ENCODE peak calls at places on chromosomes 1 and 21, in five cellular contexts. L is Panc1; G is HCT116; D is cardiac fibroblast; U is CD8-positive, alpha-beta T cell. B is an unnamed sample.

GRCh38 chr1:111334169-111334568 is 43.5 kb downstream of the CHIA start:
- DNase-seq in U (peak; percentile 54), G (peak; percentile 21), L (no peak), D (peak; percentile 68), B (no peak)

GRCh38 chr1:39675220-39675619 is 3.3 kb upstream of the NT5C1A start:
- DNase-seq in G (no peak), L (no peak), U (no peak), D (no peak), B (no peak)

GRCh38 chr1:52402860-52403240 is 1.4 kb downstream of the ORC1 start:
- DNase-seq in G (no peak), L (no peak), D (no peak), U (no peak), B (no peak)

GRCh38 chr1:64266941-64267340 is 63.5 kb downstream of the UBE2U start:
- DNase-seq in G (no peak), L (no peak), D (no peak), U (no peak), B (no peak)

GRCh38 chr1:40404670-40405462 is 31.3 kb downstream of the SMAP2 start:
- DNase-seq in U (peak; percentile 45), L (peak; percentile 59), G (peak; percentile 51), D (peak; percentile 79), B (peak; percentile 25)

GRCh38 chr1:19210772-19211549 is 895 bp upstream of the UBR4 start:
- DNase-seq in L (no peak), G (no peak), D (peak; percentile 20), U (no peak), B (no peak)

GRCh38 chr1:209652873-209653401 is 712 bp upstream of the LAMB3 start:
- DNase-seq in G (peak; percentile 98), D (peak; percentile 75), U (no peak), L (no peak), B (peak; percentile 74)

GRCh38 chr1:29342351-29342750 is 106.0 kb downstream of the PTPRU start:
- DNase-seq in G (no peak), U (no peak), D (no peak), L (no peak), B (no peak)

GRCh38 chr1:29237906-29238600 is 1.7 kb downstream of the PTPRU start:
- DNase-seq in G (no peak), D (peak; percentile 32), U (no peak), L (no peak), B (peak; percentile 50)

GRCh38 chr1:181189691-181190361 is 101.3 kb downstream of the IER5 start:
- DNase-seq in U (peak; percentile 71), G (peak; percentile 19), L (peak; percentile 17), D (peak; percentile 65), B (peak; percentile 56)

GRCh38 chr1:111833334-111833733 is 77.6 kb downstream of the DDX20 start:
- DNase-seq in U (no peak), G (no peak), D (peak; percentile 6), L (no peak), B (no peak)

GRCh38 chr1:39608906-39609305 is 30.5 kb downstream of the HEYL start:
- DNase-seq in D (no peak), L (no peak), U (no peak), G (no peak), B (no peak)

GRCh38 chr21:32065654-32066053 is 192.8 kb downstream of the HUNK start:
- DNase-seq in L (no peak), U (no peak), D (no peak), G (no peak), B (no peak)

GRCh38 chr1:5456090-5456789 is 536.0 kb downstream of the NPHP4 start:
- DNase-seq in G (no peak), D (no peak), L (no peak), U (no peak), B (no peak)

GRCh38 chr1:228272331-228272791 is 64.5 kb downstream of the OBSCN start:
- DNase-seq in G (no peak), D (no peak), U (no peak), L (no peak), B (no peak)

GRCh38 chr1:192506741-192507155 is 68.8 kb upstream of the RGS1 start:
- DNase-seq in L (no peak), G (peak; percentile 23), D (peak; percentile 64), U (no peak), B (no peak)

GRCh38 chr1:228342627-228343210 is 63.9 kb downstream of the TRIM11 start:
- DNase-seq in G (no peak), D (no peak), U (no peak), L (no peak), B (peak; percentile 36)

GRCh38 chr21:28979092-28979491 is 13.6 kb downstream of the LTN1 start:
- DNase-seq in U (no peak), L (no peak), D (no peak), G (no peak), B (no peak)
- TF ChIP-seq CTCF in U (no peak), L (no peak), D (no peak), G (no peak), B (no peak)

GRCh38 chr1:203557958-203558760 is 64.2 kb downstream of the OPTC start:
- DNase-seq in D (peak; percentile 96), U (no peak), G (no peak), L (peak; percentile 81), B (peak; percentile 64)
- H3K4me3 ChIP-seq in D (no peak overlapping the region), U (no peak overlapping the region), G (no peak overlapping the region), L (no peak overlapping the region), B (no peak overlapping the region)

DNA sequence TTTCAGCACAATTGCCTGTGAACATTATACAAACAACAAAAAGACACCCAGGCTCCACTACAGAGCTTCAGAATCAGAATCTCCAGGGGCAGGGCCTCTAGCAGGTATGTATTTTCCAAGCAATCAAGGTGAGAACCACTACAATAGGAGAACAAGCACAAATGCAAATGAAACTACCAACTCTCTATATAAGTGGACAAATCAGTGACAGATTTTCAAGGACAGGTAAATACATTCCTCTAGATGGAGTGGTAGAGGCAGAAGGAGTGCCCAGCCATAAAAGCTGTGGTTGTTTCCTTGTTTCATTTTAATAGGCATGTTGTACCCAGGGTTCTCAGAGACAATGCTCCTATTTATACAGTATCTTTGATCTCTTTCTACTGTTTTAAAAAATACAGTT is 20.1 kb upstream of the CCDC17 start:
- DNase-seq in L (no peak), D (no peak), U (no peak), G (peak; percentile 8), B (no peak)
- TF ChIP-seq CTCF in L (peak; percentile 29), D (peak; percentile 4), U (no peak), G (peak; percentile 28), B (no peak)

GRCh38 chr1:220747426-220748090 is 564 bp upstream of the MTARC2 start:
- DNase-seq in G (no peak), L (no peak), D (no peak), U (no peak), B (no peak)
- H3K4me3 ChIP-seq in G (peak overlapping the region; percentile 86), L (peak overlapping the region; percentile 69), D (peak overlapping the region; percentile 77), U (peak overlapping the region; percentile 9), B (peak overlapping the region; percentile 93)

GRCh38 chr1:25694591-25695007 is 78.0 kb downstream of the MAN1C1 start:
- DNase-seq in G (no peak), L (no peak), U (no peak), D (peak; percentile 67), B (no peak)
- TF ChIP-seq CTCF in G (no peak), L (no peak), U (no peak), D (peak; percentile 22), B (no peak)

GRCh38 chr1:225655509-225656258 is 2.8 kb upstream of the ENAH start:
- DNase-seq in G (peak; percentile 88), D (peak; percentile 97), L (peak; percentile 93), U (no peak), B (peak; percentile 64)

GRCh38 chr1:225652726-225653462 is at the start of gene ENAH:
- DNase-seq in U (peak; percentile 19), G (no peak), L (no peak), D (peak; percentile 91), B (peak; percentile 91)

GRCh38 chr1:225653463-225654276 is 747 bp upstream of the ENAH start:
- DNase-seq in D (peak; percentile 78), L (no peak), G (no peak), U (peak; percentile 16), B (peak; percentile 80)

GRCh38 chr1:225654277-225654597 is 1.3 kb upstream of the ENAH start:
- DNase-seq in U (no peak), G (no peak), L (no peak), D (no peak), B (no peak)

DNA sequence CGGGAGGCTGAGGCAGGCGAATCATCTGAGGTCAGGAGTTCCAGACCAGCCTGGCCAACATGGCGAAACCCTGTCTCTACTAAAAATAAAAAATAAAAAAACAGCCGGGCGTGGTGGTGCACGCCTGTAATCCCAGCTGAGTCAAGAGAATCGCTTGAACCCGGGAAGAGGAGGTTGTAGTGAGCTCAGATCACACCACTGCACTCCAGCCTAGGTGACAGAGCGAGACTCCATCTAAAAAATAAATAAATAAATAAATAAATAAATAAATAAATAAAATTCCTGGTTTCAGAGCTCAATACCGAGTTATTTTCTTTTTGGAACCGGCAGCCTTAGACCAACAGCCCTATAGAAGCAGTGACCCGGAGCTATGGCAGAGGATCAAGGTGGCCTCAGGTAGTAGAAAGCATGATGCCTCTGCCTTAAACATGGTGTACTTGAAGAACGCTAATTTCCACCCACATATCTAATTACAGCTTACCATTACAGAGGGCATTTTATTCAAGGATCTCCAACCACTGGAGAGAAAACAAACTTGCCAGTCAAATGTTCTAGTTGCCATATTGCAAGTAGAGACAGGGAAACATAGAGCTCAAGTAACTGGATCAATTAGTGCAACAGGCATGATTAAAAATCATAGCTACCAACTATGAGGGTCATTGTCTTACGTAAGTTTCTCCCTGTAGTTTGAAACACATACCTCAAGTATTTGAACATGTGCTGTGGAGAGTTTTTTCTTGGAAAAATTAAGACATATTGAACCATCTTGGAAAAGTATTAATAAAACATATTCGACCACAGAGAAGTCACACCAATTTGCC is 2.0 kb upstream of the ENAH start:
- DNase-seq in D (no peak), U (no peak), L (no peak), G (no peak), B (no peak)
- H3K4me3 ChIP-seq in D (no peak overlapping the region), U (no peak overlapping the region), L (peak overlapping the region; percentile 65), G (peak overlapping the region; percentile 1), B (no peak overlapping the region)